ENCODE peak calls at places on chromosomes 4 and X, in nine cellular contexts. One of them, this sample, is unnamed.

GRCh38 chr4:76458829-76459228 is 23.8 kb downstream of the SHROOM3 start:
- DNase-seq in lower leg skin: no peak
- DNase-seq in GM23338: peak
- DNase-seq in psoas muscle: no peak
- DNase-seq in glutamatergic neuron: peak
- DNase-seq in BJ: no peak
- DNase-seq in fibroblast of pulmonary artery: no peak
- DNase-seq in A549: no peak
- DNase-seq in GM13976: no peak
- DNase-seq in this sample: peak

GRCh38 chr4:114287079-114287696 is 307.7 kb upstream of the ARSJ start:
- DNase-seq in lower leg skin: no peak
- DNase-seq in GM23338: no peak
- DNase-seq in psoas muscle: no peak
- DNase-seq in glutamatergic neuron: no peak
- DNase-seq in BJ: no peak
- DNase-seq in fibroblast of pulmonary artery: no peak
- DNase-seq in A549: no peak
- DNase-seq in GM13976: no peak
- DNase-seq in this sample: no peak

GRCh38 chrX:70769659-70770232 is 138.8 kb downstream of the TEX11 start:
- DNase-seq in lower leg skin: no peak
- DNase-seq in GM23338: peak
- DNase-seq in psoas muscle: no peak
- DNase-seq in glutamatergic neuron: no peak
- DNase-seq in BJ: no peak
- DNase-seq in fibroblast of pulmonary artery: peak
- DNase-seq in A549: peak
- DNase-seq in GM13976: peak
- DNase-seq in this sample: no peak

GRCh38 chr4:186191266-186192067 is at the start of gene CYP4V2:
- DNase-seq in lower leg skin: peak
- DNase-seq in GM23338: peak
- DNase-seq in psoas muscle: peak
- DNase-seq in glutamatergic neuron: peak
- DNase-seq in BJ: no peak
- DNase-seq in fibroblast of pulmonary artery: peak
- DNase-seq in A549: peak
- DNase-seq in GM13976: peak
- DNase-seq in this sample: peak

GRCh38 chrX:116239944-116240391 is 69.4 kb downstream of the AGTR2 start:
- DNase-seq in lower leg skin: no peak
- DNase-seq in GM23338: no peak
- DNase-seq in psoas muscle: no peak
- DNase-seq in glutamatergic neuron: no peak
- DNase-seq in BJ: no peak
- DNase-seq in fibroblast of pulmonary artery: peak
- DNase-seq in A549: no peak
- DNase-seq in GM13976: no peak
- DNase-seq in this sample: no peak

GRCh38 chrX:45360571-45360970 is 159.9 kb upstream of the DIPK2B start:
- DNase-seq in lower leg skin: no peak
- DNase-seq in GM23338: no peak
- DNase-seq in psoas muscle: no peak
- DNase-seq in glutamatergic neuron: no peak
- DNase-seq in BJ: no peak
- DNase-seq in fibroblast of pulmonary artery: no peak
- DNase-seq in A549: no peak
- DNase-seq in GM13976: no peak
- DNase-seq in this sample: no peak

GRCh38 chrX:40564447-40564846 is 16.3 kb upstream of the ATP6AP2 start:
- DNase-seq in lower leg skin: no peak
- DNase-seq in GM23338: no peak
- DNase-seq in psoas muscle: no peak
- DNase-seq in glutamatergic neuron: no peak
- DNase-seq in BJ: no peak
- DNase-seq in fibroblast of pulmonary artery: no peak
- DNase-seq in A549: no peak
- DNase-seq in GM13976: no peak
- DNase-seq in this sample: no peak

GRCh38 chr4:76594152-76594551 is 159.1 kb downstream of the SHROOM3 start:
- DNase-seq in lower leg skin: no peak
- DNase-seq in GM23338: no peak
- DNase-seq in psoas muscle: no peak
- DNase-seq in glutamatergic neuron: no peak
- DNase-seq in BJ: no peak
- DNase-seq in fibroblast of pulmonary artery: no peak
- DNase-seq in A549: no peak
- DNase-seq in GM13976: no peak
- DNase-seq in this sample: no peak

GRCh38 chrX:129876734-129877395 is 29.1 kb upstream of the UTP14A start:
- DNase-seq in lower leg skin: no peak
- DNase-seq in GM23338: no peak
- DNase-seq in psoas muscle: no peak
- DNase-seq in glutamatergic neuron: no peak
- DNase-seq in BJ: no peak
- DNase-seq in fibroblast of pulmonary artery: peak
- DNase-seq in A549: peak
- DNase-seq in GM13976: no peak
- DNase-seq in this sample: no peak

DNA sequence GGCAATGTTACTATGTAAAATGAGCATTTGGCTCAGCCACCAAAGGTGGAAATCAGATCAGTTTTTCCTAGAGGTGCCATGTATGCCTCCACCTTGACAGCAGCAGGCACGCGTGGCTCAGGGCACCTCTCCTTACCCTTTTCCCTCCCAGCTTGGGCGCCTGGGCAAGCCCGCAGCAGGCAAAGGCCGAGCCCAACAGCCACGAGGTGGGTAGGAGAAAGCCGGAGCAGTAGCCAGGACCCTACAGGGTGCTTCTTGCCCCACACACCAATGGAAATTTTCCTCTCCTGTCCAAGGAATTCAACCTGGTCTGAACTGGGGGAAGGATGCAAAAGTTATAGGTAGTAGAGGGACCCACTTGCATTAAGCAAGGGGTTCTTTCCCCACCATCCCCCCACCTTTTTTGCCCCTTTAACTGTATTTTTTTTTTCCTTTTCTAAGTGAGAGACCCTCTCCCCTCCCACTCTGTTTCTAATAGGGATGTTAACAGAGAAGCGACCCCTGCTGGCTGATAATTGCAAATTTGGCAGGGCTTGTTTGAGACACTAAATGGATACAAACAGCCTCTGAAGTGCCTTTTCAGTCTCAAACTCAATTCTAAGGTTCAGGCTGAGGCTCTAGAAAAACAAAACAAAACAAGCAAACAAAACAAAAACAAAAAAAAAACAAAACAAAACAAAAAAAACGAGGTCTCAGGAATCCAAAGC is 895.1 kb downstream of the PCDH18 start:
- DNase-seq in lower leg skin: no peak
- DNase-seq in GM23338: peak
- DNase-seq in psoas muscle: no peak
- DNase-seq in glutamatergic neuron: peak
- DNase-seq in BJ: no peak
- DNase-seq in fibroblast of pulmonary artery: peak
- DNase-seq in A549: no peak
- DNase-seq in GM13976: peak
- DNase-seq in this sample: peak
- TF ChIP-seq CTCF in lower leg skin: no peak
- TF ChIP-seq CTCF in GM23338: peak
- TF ChIP-seq CTCF in psoas muscle: no peak
- TF ChIP-seq CTCF in glutamatergic neuron: peak
- TF ChIP-seq CTCF in BJ: peak
- TF ChIP-seq CTCF in fibroblast of pulmonary artery: peak
- TF ChIP-seq CTCF in A549: peak
- TF ChIP-seq CTCF in GM13976: peak
- TF ChIP-seq CTCF in this sample: peak

GRCh38 chrX:153697924-153698865 is 10.5 kb downstream of the SLC6A8 start:
- DNase-seq in lower leg skin: no peak
- DNase-seq in GM23338: no peak
- DNase-seq in psoas muscle: no peak
- DNase-seq in glutamatergic neuron: no peak
- DNase-seq in BJ: no peak
- DNase-seq in fibroblast of pulmonary artery: no peak
- DNase-seq in A549: no peak
- DNase-seq in GM13976: no peak
- DNase-seq in this sample: no peak

GRCh38 chrX:153701706-153702105 is 14.0 kb downstream of the SLC6A8 start:
- DNase-seq in lower leg skin: no peak
- DNase-seq in GM23338: no peak
- DNase-seq in psoas muscle: no peak
- DNase-seq in glutamatergic neuron: no peak
- DNase-seq in BJ: no peak
- DNase-seq in fibroblast of pulmonary artery: no peak
- DNase-seq in A549: no peak
- DNase-seq in GM13976: no peak
- DNase-seq in this sample: no peak

GRCh38 chrX:153700967-153701366 is 13.2 kb downstream of the SLC6A8 start:
- DNase-seq in lower leg skin: no peak
- DNase-seq in GM23338: no peak
- DNase-seq in psoas muscle: no peak
- DNase-seq in glutamatergic neuron: no peak
- DNase-seq in BJ: no peak
- DNase-seq in fibroblast of pulmonary artery: no peak
- DNase-seq in A549: no peak
- DNase-seq in GM13976: no peak
- DNase-seq in this sample: no peak

GRCh38 chrX:153702350-153703035 is 14.8 kb downstream of the SLC6A8 start:
- DNase-seq in lower leg skin: no peak
- DNase-seq in GM23338: no peak
- DNase-seq in psoas muscle: no peak
- DNase-seq in glutamatergic neuron: no peak
- DNase-seq in BJ: no peak
- DNase-seq in fibroblast of pulmonary artery: no peak
- DNase-seq in A549: no peak
- DNase-seq in GM13976: no peak
- DNase-seq in this sample: no peak

GRCh38 chrX:153700376-153700945 is 12.7 kb downstream of the SLC6A8 start:
- DNase-seq in lower leg skin: no peak
- DNase-seq in GM23338: no peak
- DNase-seq in psoas muscle: no peak
- DNase-seq in glutamatergic neuron: no peak
- DNase-seq in BJ: no peak
- DNase-seq in fibroblast of pulmonary artery: no peak
- DNase-seq in A549: no peak
- DNase-seq in GM13976: no peak
- DNase-seq in this sample: no peak
- TF ChIP-seq CTCF in lower leg skin: no peak
- TF ChIP-seq CTCF in GM23338: no peak
- TF ChIP-seq CTCF in psoas muscle: no peak
- TF ChIP-seq CTCF in glutamatergic neuron: no peak
- TF ChIP-seq CTCF in BJ: no peak
- TF ChIP-seq CTCF in fibroblast of pulmonary artery: no peak
- TF ChIP-seq CTCF in A549: no peak
- TF ChIP-seq CTCF in GM13976: no peak
- TF ChIP-seq CTCF in this sample: no peak

GRCh38 chr4:2043396-2044118 is 15.6 kb upstream of the NAT8L start:
- DNase-seq in lower leg skin: peak
- DNase-seq in GM23338: no peak
- DNase-seq in psoas muscle: no peak
- DNase-seq in glutamatergic neuron: no peak
- DNase-seq in BJ: no peak
- DNase-seq in fibroblast of pulmonary artery: no peak
- DNase-seq in A549: no peak
- DNase-seq in GM13976: peak
- DNase-seq in this sample: no peak

GRCh38 chr4:2042207-2042946 is 16.8 kb upstream of the NAT8L start:
- DNase-seq in lower leg skin: peak
- DNase-seq in GM23338: no peak
- DNase-seq in psoas muscle: no peak
- DNase-seq in glutamatergic neuron: peak
- DNase-seq in BJ: no peak
- DNase-seq in fibroblast of pulmonary artery: no peak
- DNase-seq in A549: no peak
- DNase-seq in GM13976: peak
- DNase-seq in this sample: no peak

GRCh38 chr4:2042947-2043395 is 16.2 kb upstream of the NAT8L start:
- DNase-seq in lower leg skin: peak
- DNase-seq in GM23338: no peak
- DNase-seq in psoas muscle: no peak
- DNase-seq in glutamatergic neuron: no peak
- DNase-seq in BJ: no peak
- DNase-seq in fibroblast of pulmonary artery: no peak
- DNase-seq in A549: no peak
- DNase-seq in GM13976: no peak
- DNase-seq in this sample: no peak

GRCh38 chr4:2040391-2041233 is 18.5 kb upstream of the NAT8L start:
- DNase-seq in lower leg skin: peak
- DNase-seq in GM23338: peak
- DNase-seq in psoas muscle: no peak
- DNase-seq in glutamatergic neuron: no peak
- DNase-seq in BJ: no peak
- DNase-seq in fibroblast of pulmonary artery: no peak
- DNase-seq in A549: no peak
- DNase-seq in GM13976: no peak
- DNase-seq in this sample: no peak

DNA sequence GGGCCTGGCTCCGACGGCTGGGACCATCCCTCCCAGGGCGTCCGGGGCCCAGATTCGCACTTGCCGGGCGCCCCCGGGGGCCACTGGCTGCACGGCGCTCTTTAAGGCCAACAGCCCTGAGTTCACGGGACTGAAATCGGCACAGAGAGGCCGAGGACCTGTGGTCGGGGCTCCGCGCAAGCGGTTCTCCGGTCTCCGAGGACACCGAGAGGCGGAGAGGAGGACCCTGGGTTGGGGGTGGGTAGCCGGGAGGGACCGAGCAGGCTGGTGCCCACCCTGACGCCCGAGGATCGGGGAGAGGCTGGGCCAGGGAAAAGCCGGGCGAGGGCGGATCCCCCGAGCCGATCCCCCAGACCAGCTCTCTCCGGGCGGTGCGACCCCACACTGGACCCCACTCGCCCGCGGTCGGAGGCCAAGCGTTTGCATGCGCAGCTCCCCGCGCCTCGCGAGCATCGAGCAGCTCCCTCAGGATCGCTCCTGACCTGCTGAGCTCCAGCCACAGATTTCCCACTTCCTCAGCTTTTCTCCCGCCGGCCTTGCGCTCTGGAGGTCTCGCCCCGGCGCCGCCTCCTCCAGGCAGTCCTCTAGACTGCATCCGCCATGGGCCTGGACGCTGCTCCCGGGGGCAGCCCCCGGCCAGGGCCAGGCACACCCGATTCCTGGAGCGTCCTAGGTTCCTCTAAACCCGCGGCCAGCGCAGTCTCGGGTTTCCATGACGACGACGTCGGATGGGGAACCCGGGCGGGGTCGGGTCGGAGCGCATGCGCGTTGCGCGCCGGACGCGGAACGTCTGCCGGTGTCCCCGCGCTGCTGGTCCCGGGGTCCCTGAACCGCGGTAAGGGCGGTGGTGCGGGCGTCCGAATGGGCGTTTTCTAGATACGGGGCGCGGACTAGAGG is 17.6 kb upstream of the NAT8L start:
- DNase-seq in lower leg skin: peak
- DNase-seq in GM23338: peak
- DNase-seq in psoas muscle: peak
- DNase-seq in glutamatergic neuron: peak
- DNase-seq in BJ: peak
- DNase-seq in fibroblast of pulmonary artery: peak
- DNase-seq in A549: peak
- DNase-seq in GM13976: peak
- DNase-seq in this sample: peak
- TF ChIP-seq CTCF in lower leg skin: no peak
- TF ChIP-seq CTCF in GM23338: no peak
- TF ChIP-seq CTCF in psoas muscle: no peak
- TF ChIP-seq CTCF in glutamatergic neuron: no peak
- TF ChIP-seq CTCF in BJ: no peak
- TF ChIP-seq CTCF in fibroblast of pulmonary artery: no peak
- TF ChIP-seq CTCF in A549: no peak
- TF ChIP-seq CTCF in GM13976: no peak
- TF ChIP-seq CTCF in this sample: no peak

GRCh38 chr4:83362492-83363329 is 28.1 kb upstream of the HPSE start:
- DNase-seq in lower leg skin: no peak
- DNase-seq in GM23338: peak
- DNase-seq in psoas muscle: no peak
- DNase-seq in glutamatergic neuron: no peak
- DNase-seq in BJ: peak
- DNase-seq in fibroblast of pulmonary artery: peak
- DNase-seq in A549: peak
- DNase-seq in GM13976: peak
- DNase-seq in this sample: no peak
- TF ChIP-seq CTCF in lower leg skin: no peak
- TF ChIP-seq CTCF in GM23338: peak
- TF ChIP-seq CTCF in psoas muscle: peak
- TF ChIP-seq CTCF in glutamatergic neuron: no peak
- TF ChIP-seq CTCF in BJ: peak
- TF ChIP-seq CTCF in fibroblast of pulmonary artery: peak
- TF ChIP-seq CTCF in A549: peak
- TF ChIP-seq CTCF in GM13976: no peak
- TF ChIP-seq CTCF in this sample: peak